ENCODE peak calls at places on chromosomes 2 and 18, in eight cellular contexts. J, R, K, C, T, U, S and E are unnamed samples.

GRCh38 chr2:70888389-70888924 is 47.2 kb upstream of the ATP6V1B1 start:
- DNase-seq in K (peak; percentile 40), R (no peak), U (no peak), T (no peak), S (no peak), J (no peak), C (no peak), E (no peak)

GRCh38 chr18:10101729-10102128 is 187.9 kb downstream of the VAPA start:
- DNase-seq in K (no peak), S (no peak), J (no peak), R (no peak), C (no peak), T (no peak), U (no peak), E (no peak)

GRCh38 chr2:16393483-16394071 is 272.1 kb downstream of the CYRIA start:
- DNase-seq in T (no peak), R (no peak), C (no peak), K (no peak), S (no peak), U (no peak), J (no peak), E (no peak)

GRCh38 chr18:76445741-76446232 is 49.3 kb downstream of the ZNF516 start:
- DNase-seq in U (no peak), C (no peak), R (no peak), T (no peak), K (peak; percentile 52), J (no peak), S (no peak), E (no peak)

GRCh38 chr2:234289789-234290188 is 207.1 kb downstream of the ARL4C start:
- DNase-seq in K (no peak), R (no peak), C (no peak), J (peak; percentile 92), U (no peak), T (no peak), S (peak; percentile 84), E (peak; percentile 23)

GRCh38 chr18:49628119-49628518 is 66.3 kb downstream of the LIPG start:
- DNase-seq in S (no peak), T (no peak), K (no peak), J (no peak), R (no peak), U (no peak), C (peak; percentile 66), E (no peak)

GRCh38 chr2:17827306-17827705 is 11.0 kb downstream of the MSGN1 start:
- DNase-seq in K (no peak), R (no peak), J (no peak), C (no peak), S (no peak), T (no peak), U (no peak), E (no peak)

GRCh38 chr2:172888704-172889103 is 153.1 kb downstream of the RAPGEF4 start:
- DNase-seq in C (no peak), S (no peak), U (no peak), K (no peak), R (no peak), T (no peak), J (no peak), E (no peak)

GRCh38 chr2:235129856-235130255 is 178.0 kb downstream of the SH3BP4 start:
- DNase-seq in C (no peak), S (no peak), T (no peak), K (no peak), U (no peak), R (no peak), J (no peak), E (no peak)

GRCh38 chr2:127807678-127808353 is 3.2 kb downstream of the WDR33 start:
- DNase-seq in J (peak; percentile 3), U (no peak), K (no peak), T (no peak), S (no peak), R (no peak), C (no peak), E (no peak)

GRCh38 chr2:60453301-60453700 is 100.2 kb downstream of the BCL11A start:
- DNase-seq in R (no peak), S (no peak), J (no peak), U (no peak), C (no peak), K (no peak), T (no peak), E (no peak)

GRCh38 chr2:47250576-47251403 is 95.7 kb upstream of the STPG4 start:
- DNase-seq in J (no peak), R (no peak), S (no peak), U (no peak), K (no peak), C (peak; percentile 34), T (no peak), E (no peak)

GRCh38 chr2:118697771-118698170 is 149.7 kb downstream of the EN1 start:
- DNase-seq in K (no peak), U (no peak), C (no peak), T (no peak), R (no peak), J (peak; percentile 19), S (no peak), E (no peak)

GRCh38 chr2:214358506-214358905 is 52.3 kb upstream of the VWC2L start:
- DNase-seq in U (no peak), R (no peak), K (no peak), J (no peak), C (no peak), T (no peak), S (no peak), E (no peak)

GRCh38 chr18:26004827-26005226 is 85.6 kb downstream of the SS18 start:
- DNase-seq in R (no peak), K (no peak), J (no peak), U (no peak), C (no peak), T (no peak), S (no peak), E (no peak)

GRCh38 chr2:15560404-15560987 is 638 bp downstream of the NBAS start:
- DNase-seq in J (peak; percentile 27), C (peak; percentile 10), R (no peak), S (no peak), U (no peak), T (peak; percentile 55), K (no peak), E (no peak)

GRCh38 chr18:74526478-74526877 is 7.8 kb upstream of the CNDP1 start:
- DNase-seq in J (no peak), R (no peak), K (no peak), T (no peak), C (no peak), S (no peak), U (no peak), E (no peak)

GRCh38 chr2:207764096-207764630 is 5.5 kb downstream of the FZD5 start:
- DNase-seq in U (no peak), J (no peak), S (no peak), R (no peak), C (no peak), K (no peak), T (no peak), E (no peak)

GRCh38 chr2:207762146-207762545 is 7.6 kb downstream of the FZD5 start:
- DNase-seq in S (no peak), K (no peak), R (no peak), C (no peak), U (no peak), T (no peak), J (no peak), E (no peak)

GRCh38 chr2:207765541-207765940 is 4.2 kb downstream of the FZD5 start:
- DNase-seq in J (no peak), K (no peak), U (no peak), T (no peak), R (no peak), C (peak; percentile 82), S (no peak), E (no peak)

GRCh38 chr2:207765960-207766582 is 3.6 kb downstream of the FZD5 start:
- DNase-seq in T (no peak), C (no peak), S (no peak), U (no peak), K (no peak), R (no peak), J (no peak), E (no peak)

GRCh38 chr2:207763308-207763707 is 6.4 kb downstream of the FZD5 start:
- DNase-seq in R (no peak), U (no peak), S (no peak), K (no peak), C (no peak), J (no peak), T (no peak), E (no peak)
- H3K4me1 ChIP-seq in R (peaks cover 3% of the 10 kb centered on the region), U (peaks cover 18% of the 10 kb centered on the region), S (peaks cover 6% of the 10 kb centered on the region), K (peaks cover 14% of the 10 kb centered on the region), C (peaks cover 45% of the 10 kb centered on the region), J (no peaks in the 10 kb centered on the region), T (no peaks in the 10 kb centered on the region), E (peaks cover 30% of the 10 kb centered on the region)

GRCh38 chr18:80035997-80036396 is 1.8 kb downstream of the RBFA start:
- DNase-seq in K (no peak), T (no peak), U (no peak), R (no peak), J (no peak), C (no peak), S (no peak), E (no peak)
- H3K4me3 ChIP-seq in K (no peak overlapping the region), T (no peak overlapping the region), U (no peak overlapping the region), R (no peak overlapping the region), J (peak overlapping the region; percentile 6), C (no peak overlapping the region), S (no peak overlapping the region), E (no peak overlapping the region)

DNA sequence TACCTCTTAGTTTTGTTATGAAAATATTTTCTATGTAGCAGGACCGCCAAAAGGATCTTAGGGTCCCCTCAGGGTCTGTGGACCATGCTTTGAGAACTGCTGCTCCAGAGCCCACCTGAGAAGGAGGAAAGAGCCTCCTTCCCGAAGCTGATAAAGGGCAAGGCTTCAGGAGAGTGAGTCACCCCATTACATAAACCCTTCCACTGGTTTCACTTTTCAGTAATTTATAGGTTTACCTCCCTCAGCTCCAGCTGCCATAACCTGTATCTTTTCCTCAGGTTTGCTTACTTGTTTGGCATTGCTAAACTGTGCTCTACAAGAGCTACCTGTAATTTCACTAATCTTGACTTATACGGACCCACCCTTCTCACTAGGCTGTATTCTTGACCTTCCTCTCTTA is 6.6 kb downstream of the TTLL4 start:
- DNase-seq in C (no peak), S (no peak), U (no peak), R (no peak), K (no peak), T (no peak), J (peak; percentile 11), E (no peak)
- H3K27ac ChIP-seq in C (no peak overlapping the region), S (no peak overlapping the region), U (no peak overlapping the region), R (no peak overlapping the region), K (peak overlapping the region; percentile 32), T (no peak overlapping the region), J (no peak overlapping the region), E (no peak overlapping the region)

DNA sequence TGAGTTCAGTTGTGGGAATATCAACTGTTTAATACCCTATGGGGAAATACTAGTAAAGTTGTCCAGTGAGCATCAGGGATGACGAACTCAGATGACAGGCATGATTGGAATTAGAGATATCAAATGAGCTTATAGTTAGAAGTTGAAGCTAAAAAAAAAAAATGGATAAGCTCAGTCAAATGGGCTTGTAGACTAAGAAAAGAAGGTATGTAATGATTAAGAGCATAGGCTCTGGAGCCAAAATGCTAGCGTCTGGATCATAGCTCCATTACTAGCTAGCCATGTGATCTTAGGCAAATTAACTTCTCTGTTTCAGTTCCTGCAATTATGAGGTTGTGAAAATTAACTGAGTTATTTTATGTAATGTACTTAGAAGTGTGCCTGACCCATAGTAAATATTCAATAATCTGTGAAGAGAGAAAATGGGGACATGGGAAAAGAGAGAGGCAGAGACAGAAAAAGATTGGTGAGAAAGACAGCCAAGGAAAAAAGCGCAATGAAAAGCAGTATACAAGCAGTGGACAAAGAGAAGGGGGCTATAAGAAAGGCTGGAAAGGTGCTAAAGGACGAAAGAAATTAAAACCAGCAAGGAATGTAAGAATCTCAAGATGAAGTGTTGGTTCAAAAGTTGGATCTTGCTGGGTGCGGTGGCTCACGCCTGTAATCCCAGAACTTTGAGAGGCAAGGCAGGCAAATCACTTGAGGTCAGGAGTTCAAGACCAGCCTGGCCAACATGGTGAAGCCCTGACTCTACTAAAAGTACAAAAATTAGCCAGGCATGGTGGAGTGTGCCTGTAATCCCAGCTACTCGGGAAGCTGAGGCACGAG is 95.6 kb upstream of the SLC39A10 start:
- DNase-seq in R (no peak), S (no peak), J (peak; percentile 96), C (no peak), K (no peak), U (no peak), T (no peak), E (no peak)
- H3K4me1 ChIP-seq in R (no peaks in the 10 kb centered on the region), S (peaks cover 13% of the 10 kb centered on the region), J (peaks cover 16% of the 10 kb centered on the region), C (no peaks in the 10 kb centered on the region), K (peaks cover 39% of the 10 kb centered on the region), U (peaks cover 86% of the 10 kb centered on the region), T (peaks cover 8% of the 10 kb centered on the region), E (no peaks in the 10 kb centered on the region)